ENCODE peak calls at places on chromosomes 12 and 14, in five cellular contexts. One of them, this sample, is unnamed.

GRCh38 chr12:80268924-80269749 is 169.8 kb downstream of the OTOGL start:
- DNase-seq in NCI-H510A treated with DMSO at 0.1 percent for 48 hours: no peak
- DNase-seq in cardiac fibroblast: peak; percentile 87
- DNase-seq in neuronal stem cell: no peak
- DNase-seq in caudate nucleus: no peak
- DNase-seq in this sample: no peak

GRCh38 chr14:34425095-34425851 is 36.8 kb downstream of the SPTSSA start:
- DNase-seq in NCI-H510A treated with DMSO at 0.1 percent for 48 hours: no peak
- DNase-seq in cardiac fibroblast: no peak
- DNase-seq in neuronal stem cell: no peak
- DNase-seq in caudate nucleus: no peak
- DNase-seq in this sample: no peak

GRCh38 chr12:71999795-72000194 is 61.1 kb downstream of the TPH2 start:
- DNase-seq in NCI-H510A treated with DMSO at 0.1 percent for 48 hours: no peak
- DNase-seq in cardiac fibroblast: no peak
- DNase-seq in neuronal stem cell: no peak
- DNase-seq in caudate nucleus: no peak
- DNase-seq in this sample: no peak

GRCh38 chr12:132429932-132430643 is 59.9 kb upstream of the FBRSL1 start:
- DNase-seq in NCI-H510A treated with DMSO at 0.1 percent for 48 hours: peak; percentile 73
- DNase-seq in cardiac fibroblast: peak; percentile 11
- DNase-seq in neuronal stem cell: no peak
- DNase-seq in caudate nucleus: no peak
- DNase-seq in this sample: peak; percentile 98

GRCh38 chr14:88614218-88614907 is 51.5 kb downstream of the ZC3H14 start:
- DNase-seq in NCI-H510A treated with DMSO at 0.1 percent for 48 hours: no peak
- DNase-seq in cardiac fibroblast: peak; percentile 82
- DNase-seq in neuronal stem cell: no peak
- DNase-seq in caudate nucleus: no peak
- DNase-seq in this sample: no peak

GRCh38 chr14:23428686-23429495 is 6.6 kb downstream of the MYH7 start:
- DNase-seq in NCI-H510A treated with DMSO at 0.1 percent for 48 hours: no peak
- DNase-seq in cardiac fibroblast: no peak
- DNase-seq in neuronal stem cell: no peak
- DNase-seq in caudate nucleus: no peak
- DNase-seq in this sample: no peak

GRCh38 chr12:50985322-50985721 is 33.0 kb downstream of the HIGD1C start:
- DNase-seq in NCI-H510A treated with DMSO at 0.1 percent for 48 hours: no peak
- DNase-seq in cardiac fibroblast: peak; percentile 92
- DNase-seq in neuronal stem cell: no peak
- DNase-seq in caudate nucleus: no peak
- DNase-seq in this sample: no peak

GRCh38 chr14:22613091-22613695 is 15.1 kb downstream of the ABHD4 start:
- DNase-seq in NCI-H510A treated with DMSO at 0.1 percent for 48 hours: no peak
- DNase-seq in cardiac fibroblast: no peak
- DNase-seq in neuronal stem cell: no peak
- DNase-seq in caudate nucleus: no peak
- DNase-seq in this sample: no peak

GRCh38 chr12:27840229-27840999 is 60.4 kb upstream of the MANSC4 start:
- DNase-seq in NCI-H510A treated with DMSO at 0.1 percent for 48 hours: no peak
- DNase-seq in cardiac fibroblast: peak; percentile 32
- DNase-seq in neuronal stem cell: no peak
- DNase-seq in caudate nucleus: no peak
- DNase-seq in this sample: no peak

GRCh38 chr14:90781876-90782275 is 34.4 kb downstream of the TTC7B start:
- DNase-seq in NCI-H510A treated with DMSO at 0.1 percent for 48 hours: no peak
- DNase-seq in cardiac fibroblast: no peak
- DNase-seq in neuronal stem cell: no peak
- DNase-seq in caudate nucleus: no peak
- DNase-seq in this sample: no peak

GRCh38 chr12:102631274-102631673 is 150.9 kb upstream of the IGF1 start:
- DNase-seq in NCI-H510A treated with DMSO at 0.1 percent for 48 hours: no peak
- DNase-seq in cardiac fibroblast: peak; percentile 48
- DNase-seq in neuronal stem cell: no peak
- DNase-seq in caudate nucleus: no peak
- DNase-seq in this sample: no peak

GRCh38 chr14:78448483-78449094 is 278.4 kb downstream of the NRXN3 start:
- DNase-seq in NCI-H510A treated with DMSO at 0.1 percent for 48 hours: peak; percentile 82
- DNase-seq in cardiac fibroblast: peak; percentile 22
- DNase-seq in neuronal stem cell: peak; percentile 71
- DNase-seq in caudate nucleus: peak; percentile 22
- DNase-seq in this sample: peak; percentile 86

GRCh38 chr12:127681151-127681754 is 585.7 kb upstream of the TMEM132C start:
- DNase-seq in NCI-H510A treated with DMSO at 0.1 percent for 48 hours: no peak
- DNase-seq in cardiac fibroblast: no peak
- DNase-seq in neuronal stem cell: no peak
- DNase-seq in caudate nucleus: no peak
- DNase-seq in this sample: no peak

GRCh38 chr14:61631044-61631692 is 64.1 kb upstream of the HIF1A start:
- DNase-seq in NCI-H510A treated with DMSO at 0.1 percent for 48 hours: peak; percentile 12
- DNase-seq in cardiac fibroblast: no peak
- DNase-seq in neuronal stem cell: no peak
- DNase-seq in caudate nucleus: no peak
- DNase-seq in this sample: peak; percentile 54

GRCh38 chr12:127785535-127785934 is 481.4 kb upstream of the TMEM132C start:
- DNase-seq in NCI-H510A treated with DMSO at 0.1 percent for 48 hours: no peak
- DNase-seq in cardiac fibroblast: peak; percentile 2
- DNase-seq in neuronal stem cell: no peak
- DNase-seq in caudate nucleus: no peak
- DNase-seq in this sample: no peak

GRCh38 chr12:117878598-117878997 is 90.2 kb downstream of the KSR2 start:
- DNase-seq in NCI-H510A treated with DMSO at 0.1 percent for 48 hours: no peak
- DNase-seq in cardiac fibroblast: no peak
- DNase-seq in neuronal stem cell: no peak
- DNase-seq in caudate nucleus: no peak
- DNase-seq in this sample: no peak

GRCh38 chr12:124993568-124994434 is at the start of gene BRI3BP:
- DNase-seq in NCI-H510A treated with DMSO at 0.1 percent for 48 hours: peak; percentile 64
- DNase-seq in cardiac fibroblast: peak; percentile 48
- DNase-seq in neuronal stem cell: peak; percentile 23
- DNase-seq in caudate nucleus: peak; percentile 49
- DNase-seq in this sample: peak; percentile 85

GRCh38 chr14:41343857-41344256 is 262.8 kb upstream of the LRFN5 start:
- DNase-seq in NCI-H510A treated with DMSO at 0.1 percent for 48 hours: no peak
- DNase-seq in cardiac fibroblast: no peak
- DNase-seq in neuronal stem cell: no peak
- DNase-seq in caudate nucleus: no peak
- DNase-seq in this sample: no peak

GRCh38 chr12:52221912-52222457 is 11.1 kb upstream of the KRT7 start:
- DNase-seq in NCI-H510A treated with DMSO at 0.1 percent for 48 hours: no peak
- DNase-seq in cardiac fibroblast: peak; percentile 63
- DNase-seq in neuronal stem cell: peak; percentile 56
- DNase-seq in caudate nucleus: peak; percentile 76
- DNase-seq in this sample: peak; percentile 13